ENCODE peak calls at places on chromosomes 11 and 22, in ten cellular contexts. Q is activated naive CD4-positive, alpha-beta T cell treated with Interleukin-2 at 50 U/mL for 16 hours; Y is upper lobe of right lung; G is ACHN; L is occipital lobe; H is choroid plexus epithelial cell; U is spleen; F is HT1080; S is T-cell; O is AG10803. V is an unnamed sample.

GRCh38 chr11:44484211-44484610 is 81.3 kb upstream of the CD82 start:
- DNase-seq in F (no peak), S (no peak), Y (no peak), G (peak; percentile 29), Q (no peak), U (no peak), O (peak; percentile 31), L (no peak), H (peak; percentile 33), V (no peak)

GRCh38 chr11:8062781-8063257 is 18.2 kb upstream of the TUB start:
- DNase-seq in H (no peak), F (no peak), Q (no peak), G (no peak), S (no peak), Y (no peak), U (peak; percentile 56), O (no peak), L (no peak), V (no peak)

GRCh38 chr11:72010529-72011233 is 12.0 kb downstream of the IL18BP start:
- DNase-seq in Y (no peak), Q (no peak), L (no peak), F (no peak), U (no peak), S (no peak), G (no peak), H (no peak), O (no peak), V (no peak)

GRCh38 chr11:34028407-34028804 is 23.1 kb upstream of the CAPRIN1 start:
- DNase-seq in F (no peak), Q (no peak), U (no peak), L (no peak), Y (no peak), G (no peak), H (no peak), O (peak; percentile 72), S (no peak), V (no peak)

GRCh38 chr22:29716814-29717213 is 3.0 kb upstream of the CABP7 start:
- DNase-seq in O (peak; percentile 65), Q (peak; percentile 9), L (peak; percentile 57), G (peak; percentile 74), Y (no peak), H (peak; percentile 87), U (no peak), F (peak; percentile 55), S (no peak), V (no peak)

GRCh38 chr11:66230171-66230570 is 38.3 kb upstream of the RAB1B start:
- DNase-seq in Y (no peak), O (no peak), U (no peak), L (no peak), F (no peak), Q (no peak), H (no peak), S (no peak), G (no peak), V (no peak)

GRCh38 chr11:11261629-11262028 is 91.4 kb downstream of the CSNK2A3 start:
- DNase-seq in O (no peak), G (no peak), H (no peak), Y (no peak), L (no peak), S (no peak), F (no peak), Q (no peak), U (no peak), V (no peak)

GRCh38 chr22:22666307-22667091 is 22.1 kb downstream of the GGTLC2 start:
- DNase-seq in L (no peak), F (peak; percentile 39), U (no peak), G (peak; percentile 59), H (peak; percentile 65), S (no peak), Y (no peak), O (peak; percentile 9), Q (peak; percentile 4), V (no peak)

GRCh38 chr11:112806876-112807275 is 154.3 kb upstream of the NCAM1 start:
- DNase-seq in S (no peak), G (no peak), O (no peak), Y (no peak), Q (no peak), F (peak; percentile 39), L (no peak), U (no peak), H (no peak), V (no peak)

GRCh38 chr11:130023204-130023603 is 20.6 kb upstream of the PRDM10 start:
- DNase-seq in G (peak; percentile 89), F (peak; percentile 79), U (no peak), O (peak; percentile 83), S (no peak), L (no peak), Q (no peak), Y (no peak), H (peak; percentile 79), V (peak; percentile 90)

GRCh38 chr11:10892250-10892649 is 34.4 kb upstream of the ZBED5 start:
- DNase-seq in U (no peak), L (no peak), Y (no peak), S (no peak), O (no peak), H (no peak), Q (no peak), F (no peak), G (no peak), V (no peak)

V was measured in RCC 7860.